ENCODE peak calls at places on chromosomes 11 and 22, in eight cellular contexts. O is OCI-LY7; G is activated naive CD4-positive, alpha-beta T cell treated with Interleukin-2 at 50 U/mL for 16 hours; U is CD4-positive, alpha-beta T cell; Z is stimulated activated CD8-positive, alpha-beta memory T cell treated with anti-CD3 and anti-CD28 coated beads, Interleukin-4, amount 100 ng/mL, for 1 hour; Q is EL; S is GM19239; J is NCI-H460. X is an unnamed sample.
A peak's percentile ranks its signal among the peaks of the same experiment; 100 is the strongest.

GRCh38 chr11:43419460-43419859 is 60.7 kb downstream of the TTC17 start:
- DNase-seq in O (peak; percentile 57), G (no peak), U (no peak), Z (no peak), Q (peak; percentile 43), S (peak; percentile 2), J (peak; percentile 26), X (no peak)

GRCh38 chr11:126354631-126355323 is 709 bp upstream of the ST3GAL4 start:
- DNase-seq in O (peak; percentile 48), G (no peak), U (no peak), Z (no peak), Q (peak; percentile 43), S (peak; percentile 40), J (no peak), X (no peak)

GRCh38 chr11:69963533-69964246 is 114.4 kb upstream of the ANO1 start:
- DNase-seq in O (no peak), G (no peak), U (no peak), Z (no peak), Q (no peak), S (no peak), J (no peak), X (no peak)

GRCh38 chr22:22090650-22091399 is 108.2 kb upstream of the TOP3B start:
- DNase-seq in O (no peak), G (no peak), U (no peak), Z (no peak), Q (no peak), S (no peak), J (no peak), X (no peak)

GRCh38 chr11:112248216-112248615 is 12.4 kb downstream of the PLET1 start:
- DNase-seq in O (no peak), G (no peak), U (no peak), Z (no peak), Q (no peak), S (no peak), J (no peak), X (no peak)

GRCh38 chr22:40310081-40310770 is 36.1 kb upstream of the ADSL start:
- DNase-seq in O (no peak), G (no peak), U (no peak), Z (no peak), Q (peak; percentile 93), S (no peak), J (no peak), X (peak; percentile 44)

GRCh38 chr11:75339685-75340409 is 11.6 kb downstream of the ARRB1 start:
- DNase-seq in O (peak; percentile 43), G (no peak), U (no peak), Z (no peak), Q (no peak), S (no peak), J (no peak), X (no peak)

GRCh38 chr22:21445437-21446127 is 21.6 kb upstream of the TMEM191C start:
- DNase-seq in O (no peak), G (no peak), U (no peak), Z (no peak), Q (no peak), S (no peak), J (no peak), X (no peak)

GRCh38 chr11:112392860-112393259 is 132.2 kb upstream of the PLET1 start:
- DNase-seq in O (no peak), G (no peak), U (no peak), Z (no peak), Q (no peak), S (no peak), J (no peak), X (no peak)

GRCh38 chr11:111949519-111950426 is 12.6 kb downstream of the DIXDC1 start:
- DNase-seq in O (no peak), G (no peak), U (no peak), Z (no peak), Q (no peak), S (no peak), J (no peak), X (no peak)

GRCh38 chr11:73563539-73564200 is 34.2 kb downstream of the FAM168A start:
- DNase-seq in O (no peak), G (no peak), U (no peak), Z (no peak), Q (no peak), S (no peak), J (no peak), X (no peak)

GRCh38 chr11:45616802-45617549 is 48.4 kb downstream of the CHST1 start:
- DNase-seq in O (no peak), G (no peak), U (no peak), Z (no peak), Q (no peak), S (no peak), J (no peak), X (no peak)

GRCh38 chr11:70833011-70833410 is 419.4 kb downstream of the SHANK2 start:
- DNase-seq in O (no peak), G (no peak), U (no peak), Z (no peak), Q (no peak), S (no peak), J (no peak), X (no peak)

GRCh38 chr11:74685905-74686304 is 45.3 kb downstream of the CHRDL2 start:
- DNase-seq in O (no peak), G (no peak), U (no peak), Z (no peak), Q (no peak), S (no peak), J (no peak), X (peak; percentile 36)

GRCh38 chr11:3638513-3638912 is 3.3 kb downstream of the ART5 start:
- DNase-seq in O (no peak), G (no peak), U (no peak), Z (no peak), Q (no peak), S (no peak), J (no peak), X (no peak)

GRCh38 chr22:31075961-31076360 is 5.2 kb upstream of the SMTN start:
- DNase-seq in O (no peak), G (no peak), U (no peak), Z (no peak), Q (no peak), S (no peak), J (no peak), X (peak; percentile 67)

GRCh38 chr22:36846949-36847348 is 13.9 kb upstream of the NCF4 start:
- DNase-seq in O (no peak), G (no peak), U (no peak), Z (no peak), Q (no peak), S (no peak), J (no peak), X (no peak)

GRCh38 chr11:67539588-67539987 is 16.3 kb upstream of the CABP2 start:
- DNase-seq in O (no peak), G (no peak), U (no peak), Z (no peak), Q (no peak), S (no peak), J (no peak), X (no peak)

GRCh38 chr22:37498289-37498909 is 12.2 kb upstream of the MFNG start:
- DNase-seq in O (peak; percentile 88), G (peak; percentile 76), U (peak; percentile 66), Z (no peak), Q (no peak), S (peak; percentile 95), J (no peak), X (no peak)

GRCh38 chr11:78268516-78269410 is 80.0 kb downstream of the USP35 start:
- DNase-seq in O (no peak), G (no peak), U (no peak), Z (no peak), Q (no peak), S (no peak), J (no peak), X (no peak)

GRCh38 chr22:20062766-20063083 is 17.3 kb upstream of the DGCR8 start:
- DNase-seq in O (no peak), G (no peak), U (no peak), Z (no peak), Q (peak; percentile 84), S (no peak), J (no peak), X (no peak)

GRCh38 chr11:848988-849824 is 6.6 kb downstream of the TSPAN4 start:
- DNase-seq in O (peak; percentile 47), G (peak; percentile 49), U (no peak), Z (no peak), Q (no peak), S (no peak), J (no peak), X (no peak)

GRCh38 chr11:15793032-15793996 is 563.0 kb downstream of the SOX6 start:
- DNase-seq in O (no peak), G (no peak), U (no peak), Z (no peak), Q (peak; percentile 78), S (no peak), J (no peak), X (no peak)

GRCh38 chr11:13242564-13242963 is 35.0 kb upstream of the BMAL1 start:
- DNase-seq in O (no peak), G (no peak), U (no peak), Z (no peak), Q (no peak), S (no peak), J (no peak), X (no peak)

GRCh38 chr11:26573896-26574295 is 1.8 kb upstream of the MUC15 start:
- DNase-seq in O (no peak), G (no peak), U (no peak), Z (no peak), Q (no peak), S (no peak), J (no peak), X (no peak)

GRCh38 chr22:17949926-17950473 is 74.4 kb downstream of the MICAL3 start:
- DNase-seq in O (no peak), G (no peak), U (no peak), Z (no peak), Q (no peak), S (no peak), J (no peak), X (no peak)

GRCh38 chr11:21169639-21170038 is 500.3 kb downstream of the NELL1 start:
- DNase-seq in O (no peak), G (no peak), U (no peak), Z (no peak), Q (no peak), S (no peak), J (no peak), X (no peak)

GRCh38 chr11:3959015-3959917 is 103.8 kb downstream of the STIM1 start:
- DNase-seq in O (peak; percentile 33), G (no peak), U (no peak), Z (no peak), Q (peak; percentile 83), S (no peak), J (peak; percentile 44), X (no peak)

GRCh38 chr11:63553759-63554158 is 9.4 kb downstream of the PLAAT2 start:
- DNase-seq in O (peak; percentile 65), G (peak; percentile 44), U (peak; percentile 40), Z (no peak), Q (peak; percentile 37), S (peak; percentile 58), J (no peak), X (no peak)

GRCh38 chr11:117218133-117218915 is 13.5 kb downstream of the PCSK7 start:
- DNase-seq in O (no peak), G (no peak), U (no peak), Z (no peak), Q (no peak), S (no peak), J (no peak), X (no peak)